ENCODE peak calls at places on chromosome 1, in four cellular contexts. O is sigmoid colon, J is fibroblast of pulmonary artery, M is right lobe of liver. X is an unnamed sample.

GRCh38 chr1:160171978-160172377 is 18.4 kb upstream of the CASQ1 start:
- DNase-seq in J (no peak), O (peak), M (no peak), X (no peak)

GRCh38 chr1:239731079-239731744 is 344.8 kb downstream of the CHRM3 start:
- DNase-seq in O (no peak), M (no peak), J (no peak), X (no peak)

GRCh38 chr1:7853341-7854026 is 619 bp upstream of the UTS2 start:
- DNase-seq in J (no peak), M (no peak), O (no peak), X (no peak)

GRCh38 chr1:115062542-115063004 is 26.7 kb downstream of the TSPAN2 start:
- DNase-seq in M (no peak), O (no peak), J (no peak), X (peak)

GRCh38 chr1:38336961-38337360 is 290.4 kb upstream of the POU3F1 start:
- DNase-seq in M (no peak), O (no peak), J (no peak), X (no peak)

GRCh38 chr1:6266641-6267040 is 5.7 kb upstream of the GPR153 start:
- DNase-seq in M (no peak), J (no peak), O (no peak), X (no peak)

GRCh38 chr1:67635055-67635809 is 49.8 kb upstream of the GADD45A start:
- DNase-seq in M (peak), J (no peak), O (no peak), X (no peak)

GRCh38 chr1:26695417-26696190 is at the start of gene ARID1A:
- DNase-seq in M (peak), O (peak), J (peak), X (peak)

GRCh38 chr1:235996048-235996785 is 68.7 kb downstream of the NID1 start:
- DNase-seq in O (no peak), J (no peak), M (no peak), X (no peak)

GRCh38 chr1:187415065-187415464 is 586.3 kb downstream of the PLA2G4A start:
- DNase-seq in J (no peak), M (no peak), O (no peak), X (no peak)

GRCh38 chr1:187409341-187409740 is 580.6 kb downstream of the PLA2G4A start:
- DNase-seq in O (no peak), M (no peak), J (peak), X (no peak)

GRCh38 chr1:187411118-187411517 is 582.4 kb downstream of the PLA2G4A start:
- DNase-seq in M (no peak), O (no peak), J (no peak), X (no peak)

GRCh38 chr1:187417524-187417923 is 588.8 kb downstream of the PLA2G4A start:
- DNase-seq in O (no peak), J (no peak), M (no peak), X (no peak)

DNA sequence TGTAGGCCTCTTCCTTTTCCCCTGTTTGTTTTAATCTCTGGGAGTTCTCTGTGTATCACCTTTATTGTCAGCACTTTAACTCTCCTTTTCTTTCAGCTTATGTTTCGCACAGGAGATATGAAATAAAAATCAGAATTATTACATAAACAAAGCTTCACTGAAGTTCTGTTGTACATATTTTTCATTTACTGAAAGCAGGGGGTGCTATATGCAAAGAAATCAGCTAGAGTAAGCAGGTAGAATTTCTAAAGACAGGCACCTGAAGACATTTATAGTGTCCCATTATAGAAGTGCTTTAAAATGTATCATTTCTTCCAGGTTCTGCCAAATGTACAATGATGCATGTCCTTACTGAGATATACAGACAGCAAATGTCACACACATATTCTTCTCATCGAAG is 585.0 kb downstream of the PLA2G4A start:
- DNase-seq in M (no peak), O (no peak), J (peak), X (no peak)
- TF ChIP-seq CTCF in M (no peak), O (peak), J (peak), X (no peak)

GRCh38 chr1:154324241-154324640 is 1.1 kb upstream of the ATP8B2 start:
- DNase-seq in M (no peak), J (no peak), O (no peak), X (no peak)
- TF ChIP-seq CTCF in M (no peak), J (no peak), O (no peak), X (no peak)

GRCh38 chr1:108129999-108130398 is 70.1 kb downstream of the SLC25A24 start:
- DNase-seq in O (no peak), M (no peak), J (no peak), X (no peak)

GRCh38 chr1:108124023-108124422 is 76.1 kb downstream of the SLC25A24 start:
- DNase-seq in O (no peak), J (no peak), M (no peak), X (no peak)

GRCh38 chr1:108121361-108122143 is 78.6 kb downstream of the SLC25A24 start:
- DNase-seq in M (no peak), O (no peak), J (no peak), X (no peak)

GRCh38 chr1:108124622-108125311 is 75.4 kb downstream of the SLC25A24 start:
- DNase-seq in M (no peak), J (no peak), O (no peak), X (no peak)

DNA sequence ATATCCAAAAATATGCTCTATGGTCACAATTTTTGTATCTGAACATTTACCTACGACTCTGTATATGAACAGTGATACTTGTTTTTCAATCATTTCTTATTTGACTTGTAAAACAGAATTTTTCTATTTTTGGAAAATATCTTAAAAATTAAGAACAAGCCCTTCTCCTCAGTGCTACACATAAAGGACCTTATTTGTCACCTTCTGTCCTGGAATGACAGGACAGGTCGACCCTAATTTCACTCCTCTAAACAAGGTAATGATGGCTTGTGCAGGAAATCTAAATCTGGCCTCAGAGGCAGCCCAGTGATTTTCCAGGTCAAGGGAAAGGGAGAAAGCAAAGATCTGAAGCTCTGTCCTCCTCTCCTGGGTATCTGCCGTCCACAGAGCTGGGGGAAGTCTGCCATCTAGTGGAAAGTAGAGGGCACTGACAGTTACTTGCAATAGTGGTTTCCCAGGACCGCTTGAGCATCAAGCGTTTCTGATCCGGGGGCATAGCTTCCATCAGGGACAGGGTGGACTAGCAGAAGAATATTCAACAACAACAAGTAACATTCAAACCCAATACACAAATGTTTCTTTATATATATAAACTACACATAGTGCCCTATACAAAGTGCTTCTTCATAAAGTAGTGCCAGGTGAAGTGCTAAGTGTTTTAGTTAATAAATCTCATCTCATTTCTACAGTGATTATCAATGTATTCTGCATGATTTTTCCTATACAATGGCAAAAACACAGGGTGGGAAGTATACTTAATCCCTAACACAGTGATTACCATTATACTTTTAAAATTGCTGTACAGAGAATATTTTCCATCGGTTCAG is 74.6 kb downstream of the SLC25A24 start:
- DNase-seq in M (peak), O (peak), J (peak), X (peak)
- TF ChIP-seq CTCF in M (peak), O (peak), J (peak), X (peak)

DNA sequence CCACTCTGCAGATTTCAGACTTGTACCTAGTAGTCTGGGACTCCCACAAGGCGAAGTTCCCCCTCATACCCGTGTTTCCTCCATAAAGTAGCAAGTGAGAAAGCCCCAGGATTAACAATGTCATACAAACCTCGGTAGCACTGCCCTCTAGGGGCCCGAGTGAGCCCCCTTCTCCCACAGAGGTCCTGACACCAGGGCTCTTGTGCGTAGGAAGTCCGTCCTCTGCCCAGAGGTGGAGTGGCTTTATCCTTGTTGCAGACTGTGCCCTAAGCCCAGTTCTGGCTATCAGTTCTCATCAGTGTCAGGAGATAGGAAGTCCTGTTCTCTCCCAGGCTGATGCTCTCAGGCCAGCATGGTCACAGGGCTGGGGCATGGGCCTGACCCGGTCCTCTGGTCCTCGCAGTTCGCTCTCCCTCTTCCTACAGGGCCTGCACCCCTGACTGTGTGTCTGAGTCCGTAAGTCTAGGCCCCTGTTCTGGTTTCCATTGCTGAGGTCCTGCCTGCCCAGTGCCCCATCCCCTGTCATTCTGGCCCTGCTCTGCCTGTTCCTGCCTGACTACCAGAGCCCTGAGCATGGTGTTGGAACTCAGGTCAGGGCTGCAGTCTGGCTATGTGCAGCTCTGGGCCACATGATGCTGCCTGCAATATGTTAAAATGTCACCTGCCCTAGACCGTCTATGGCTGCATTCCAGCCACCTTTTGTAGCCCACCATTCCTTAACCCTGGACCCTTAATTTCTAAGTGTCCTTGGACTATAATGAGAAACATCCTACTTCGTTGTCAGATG is 285.6 kb downstream of the ASTN1 start:
- DNase-seq in O (no peak), J (no peak), M (no peak), X (no peak)
- TF ChIP-seq CTCF in O (no peak), J (no peak), M (no peak), X (no peak)

GRCh38 chr1:219837994-219838294 is 90.4 kb downstream of the SLC30A10 start:
- DNase-seq in O (no peak), J (no peak), M (no peak), X (no peak)
- TF ChIP-seq CTCF in O (no peak), J (no peak), M (no peak), X (peak)

X was measured in activated CD8-positive, alpha-beta T cell treated with anti-CD3 and anti-CD28 coated beads for 36 hours.